ENCODE peak calls at places on chromosome 3, in seven cellular contexts. One of them, this sample, is unnamed.

GRCh38 chr3:196662711-196663571 is 23.4 kb downstream of the NRROS start:
- DNase-seq in H7: no peak
- DNase-seq in fibroblast of lung: peak; percentile 40
- DNase-seq in left ventricle myocardium inferior: no peak
- DNase-seq in NCI-H345: no peak
- DNase-seq in activated CD4-positive, alpha-beta T cell treated with anti-CD3 and anti-CD28 coated beads, Interleukin-2, amount 50 U/mL, for 24 hours: no peak
- DNase-seq in kidney tubule cell: no peak
- DNase-seq in this sample: no peak

GRCh38 chr3:130242850-130243569 is 102.5 kb upstream of the COL6A5 start:
- DNase-seq in kidney tubule cell: peak; percentile 4
- DNase-seq in NCI-H345: peak; percentile 0
- DNase-seq in H7: no peak
- DNase-seq in fibroblast of lung: no peak
- DNase-seq in activated CD4-positive, alpha-beta T cell treated with anti-CD3 and anti-CD28 coated beads, Interleukin-2, amount 50 U/mL, for 24 hours: no peak
- DNase-seq in left ventricle myocardium inferior: no peak
- DNase-seq in this sample: peak; percentile 12

GRCh38 chr3:192445768-192446644 is 281.3 kb downstream of the FGF12 start:
- DNase-seq in fibroblast of lung: peak; percentile 55
- DNase-seq in activated CD4-positive, alpha-beta T cell treated with anti-CD3 and anti-CD28 coated beads, Interleukin-2, amount 50 U/mL, for 24 hours: no peak
- DNase-seq in left ventricle myocardium inferior: no peak
- DNase-seq in NCI-H345: peak; percentile 24
- DNase-seq in H7: no peak
- DNase-seq in kidney tubule cell: peak; percentile 4
- DNase-seq in this sample: no peak

GRCh38 chr3:22779737-22780136 is 423.4 kb upstream of the UBE2E2 start:
- DNase-seq in left ventricle myocardium inferior: no peak
- DNase-seq in NCI-H345: no peak
- DNase-seq in H7: no peak
- DNase-seq in activated CD4-positive, alpha-beta T cell treated with anti-CD3 and anti-CD28 coated beads, Interleukin-2, amount 50 U/mL, for 24 hours: no peak
- DNase-seq in fibroblast of lung: no peak
- DNase-seq in kidney tubule cell: no peak
- DNase-seq in this sample: no peak

GRCh38 chr3:72255736-72256559 is 471.0 kb upstream of the PROK2 start:
- DNase-seq in H7: peak; percentile 66
- DNase-seq in kidney tubule cell: peak; percentile 28
- DNase-seq in left ventricle myocardium inferior: peak; percentile 50
- DNase-seq in activated CD4-positive, alpha-beta T cell treated with anti-CD3 and anti-CD28 coated beads, Interleukin-2, amount 50 U/mL, for 24 hours: no peak
- DNase-seq in fibroblast of lung: no peak
- DNase-seq in NCI-H345: peak; percentile 91
- DNase-seq in this sample: peak; percentile 85

GRCh38 chr3:142536519-142536918 is 42.0 kb downstream of the ATR start:
- DNase-seq in kidney tubule cell: no peak
- DNase-seq in H7: no peak
- DNase-seq in activated CD4-positive, alpha-beta T cell treated with anti-CD3 and anti-CD28 coated beads, Interleukin-2, amount 50 U/mL, for 24 hours: no peak
- DNase-seq in fibroblast of lung: no peak
- DNase-seq in NCI-H345: no peak
- DNase-seq in left ventricle myocardium inferior: no peak
- DNase-seq in this sample: no peak

GRCh38 chr3:71504250-71505036 is 79.1 kb downstream of the FOXP1 start:
- DNase-seq in H7: no peak
- DNase-seq in activated CD4-positive, alpha-beta T cell treated with anti-CD3 and anti-CD28 coated beads, Interleukin-2, amount 50 U/mL, for 24 hours: peak; percentile 50
- DNase-seq in kidney tubule cell: peak; percentile 98
- DNase-seq in NCI-H345: no peak
- DNase-seq in left ventricle myocardium inferior: no peak
- DNase-seq in fibroblast of lung: peak; percentile 99
- DNase-seq in this sample: no peak

GRCh38 chr3:142009029-142009428 is 132.6 kb downstream of the ATP1B3 start:
- DNase-seq in H7: no peak
- DNase-seq in kidney tubule cell: no peak
- DNase-seq in NCI-H345: no peak
- DNase-seq in left ventricle myocardium inferior: no peak
- DNase-seq in fibroblast of lung: no peak
- DNase-seq in activated CD4-positive, alpha-beta T cell treated with anti-CD3 and anti-CD28 coated beads, Interleukin-2, amount 50 U/mL, for 24 hours: no peak
- DNase-seq in this sample: no peak

GRCh38 chr3:71225285-71225684 is 358.2 kb downstream of the FOXP1 start:
- DNase-seq in left ventricle myocardium inferior: no peak
- DNase-seq in kidney tubule cell: no peak
- DNase-seq in fibroblast of lung: no peak
- DNase-seq in NCI-H345: no peak
- DNase-seq in activated CD4-positive, alpha-beta T cell treated with anti-CD3 and anti-CD28 coated beads, Interleukin-2, amount 50 U/mL, for 24 hours: no peak
- DNase-seq in H7: no peak
- DNase-seq in this sample: no peak

GRCh38 chr3:134381836-134382442 is 7.7 kb upstream of the AMOTL2 start:
- DNase-seq in NCI-H345: no peak
- DNase-seq in fibroblast of lung: no peak
- DNase-seq in kidney tubule cell: peak; percentile 77
- DNase-seq in H7: peak; percentile 60
- DNase-seq in left ventricle myocardium inferior: no peak
- DNase-seq in activated CD4-positive, alpha-beta T cell treated with anti-CD3 and anti-CD28 coated beads, Interleukin-2, amount 50 U/mL, for 24 hours: no peak
- DNase-seq in this sample: no peak

GRCh38 chr3:186411089-186411488 is 49.1 kb upstream of the DGKG start:
- DNase-seq in H7: no peak
- DNase-seq in activated CD4-positive, alpha-beta T cell treated with anti-CD3 and anti-CD28 coated beads, Interleukin-2, amount 50 U/mL, for 24 hours: no peak
- DNase-seq in left ventricle myocardium inferior: no peak
- DNase-seq in kidney tubule cell: no peak
- DNase-seq in fibroblast of lung: no peak
- DNase-seq in NCI-H345: no peak
- DNase-seq in this sample: no peak

GRCh38 chr3:9247361-9248231 is 1.9 kb downstream of the SRGAP3 start:
- DNase-seq in H7: no peak
- DNase-seq in activated CD4-positive, alpha-beta T cell treated with anti-CD3 and anti-CD28 coated beads, Interleukin-2, amount 50 U/mL, for 24 hours: no peak
- DNase-seq in kidney tubule cell: peak; percentile 25
- DNase-seq in fibroblast of lung: no peak
- DNase-seq in left ventricle myocardium inferior: no peak
- DNase-seq in NCI-H345: peak; percentile 18
- DNase-seq in this sample: no peak

GRCh38 chr3:31105011-31105410 is 210.6 kb upstream of the GADL1 start:
- DNase-seq in kidney tubule cell: no peak
- DNase-seq in left ventricle myocardium inferior: no peak
- DNase-seq in NCI-H345: no peak
- DNase-seq in fibroblast of lung: no peak
- DNase-seq in H7: no peak
- DNase-seq in activated CD4-positive, alpha-beta T cell treated with anti-CD3 and anti-CD28 coated beads, Interleukin-2, amount 50 U/mL, for 24 hours: no peak
- DNase-seq in this sample: no peak

GRCh38 chr3:19183572-19183971 is 35.3 kb downstream of the KCNH8 start:
- DNase-seq in left ventricle myocardium inferior: no peak
- DNase-seq in activated CD4-positive, alpha-beta T cell treated with anti-CD3 and anti-CD28 coated beads, Interleukin-2, amount 50 U/mL, for 24 hours: no peak
- DNase-seq in NCI-H345: no peak
- DNase-seq in kidney tubule cell: no peak
- DNase-seq in fibroblast of lung: no peak
- DNase-seq in H7: no peak
- DNase-seq in this sample: no peak

GRCh38 chr3:120180731-120181412 is 86.6 kb upstream of the GSK3B start:
- DNase-seq in kidney tubule cell: peak; percentile 20
- DNase-seq in activated CD4-positive, alpha-beta T cell treated with anti-CD3 and anti-CD28 coated beads, Interleukin-2, amount 50 U/mL, for 24 hours: no peak
- DNase-seq in NCI-H345: no peak
- DNase-seq in left ventricle myocardium inferior: no peak
- DNase-seq in fibroblast of lung: no peak
- DNase-seq in H7: no peak
- DNase-seq in this sample: no peak